ENCODE peak calls at places on chromosomes 11 and 22, in five cellular contexts. V, E, Z, F and J are unnamed samples.

GRCh38 chr11:31509017-31509411 is 408 bp downstream of the IMMP1L start:
- DNase-seq in V (peak), E (no peak), Z (no peak), F (no peak), J (no peak)

GRCh38 chr22:46591890-46592289 is 28.3 kb upstream of the GRAMD4 start:
- DNase-seq in V (no peak), E (no peak), Z (no peak), F (no peak), J (no peak)

GRCh38 chr22:21961886-21962654 is 9.4 kb upstream of the PPM1F start:
- DNase-seq in V (peak), E (no peak), Z (no peak), F (no peak), J (no peak)

GRCh38 chr11:122791836-122792235 is 46.5 kb upstream of the CRTAM start:
- DNase-seq in V (peak), E (no peak), Z (no peak), F (no peak), J (no peak)

GRCh38 chr11:10770626-10771254 is 19.7 kb downstream of the CTR9 start:
- DNase-seq in V (peak), E (peak), Z (peak), F (peak), J (peak)

GRCh38 chr11:125154380-125155099 is 10.0 kb upstream of the PKNOX2 start:
- DNase-seq in V (no peak), E (no peak), Z (no peak), F (no peak), J (no peak)

GRCh38 chr11:30617762-30618161 is 31.6 kb upstream of the MPPED2 start:
- DNase-seq in V (no peak), E (no peak), Z (no peak), F (peak), J (no peak)

GRCh38 chr11:27291954-27292641 is 70.9 kb downstream of the CCDC34 start:
- DNase-seq in V (peak), E (no peak), Z (no peak), F (no peak), J (no peak)

GRCh38 chr11:128474036-128474874 is 113.1 kb downstream of the ETS1 start:
- DNase-seq in V (peak), E (no peak), Z (no peak), F (no peak), J (no peak)

GRCh38 chr11:5291207-5291838 is 10.4 kb downstream of the OR51B4 start:
- DNase-seq in V (peak), E (peak), Z (peak), F (peak), J (peak)

GRCh38 chr22:29342577-29343312 is 27.2 kb upstream of the RASL10A start:
- DNase-seq in V (no peak), E (no peak), Z (peak), F (no peak), J (no peak)

GRCh38 chr22:45157907-45158306 is 5.8 kb upstream of the NUP50 start:
- DNase-seq in V (no peak), E (no peak), Z (peak), F (no peak), J (no peak)

GRCh38 chr11:8608646-8609045 is 14.6 kb upstream of the STK33 start:
- DNase-seq in V (peak), E (no peak), Z (no peak), F (no peak), J (no peak)

GRCh38 chr11:45089251-45089650 is 57.2 kb upstream of the PRDM11 start:
- DNase-seq in V (peak), E (no peak), Z (no peak), F (no peak), J (no peak)

GRCh38 chr22:27804683-27805297 is 3.2 kb upstream of the MN1 start:
- DNase-seq in V (peak), E (peak), Z (peak), F (peak), J (no peak)

GRCh38 chr11:72240461-72241289 is 3.3 kb downstream of the PHOX2A start:
- DNase-seq in V (peak), E (no peak), Z (no peak), F (peak), J (no peak)

GRCh38 chr22:19478086-19478392 is 954 bp downstream of the UFD1 start:
- DNase-seq in V (peak), E (no peak), Z (no peak), F (no peak), J (no peak)

GRCh38 chr11:120467627-120468026 is 43.9 kb upstream of the GRIK4 start:
- DNase-seq in V (peak), E (no peak), Z (no peak), F (no peak), J (no peak)

GRCh38 chr22:46542011-46542985 is 4.9 kb upstream of the CELSR1 start:
- DNase-seq in V (peak), E (peak), Z (peak), F (peak), J (no peak)

GRCh38 chr11:112363527-112363926 is 102.9 kb upstream of the PLET1 start:
- DNase-seq in V (peak), E (no peak), Z (no peak), F (no peak), J (no peak)

GRCh38 chr22:33883561-33883960 is 36.7 kb downstream of the LARGE1 start:
- DNase-seq in V (no peak), E (no peak), Z (no peak), F (no peak), J (no peak)

GRCh38 chr11:62245271-62245753 is 3.3 kb downstream of the SCGB1D2 start:
- DNase-seq in V (peak), E (no peak), Z (peak), F (peak), J (no peak)

GRCh38 chr22:42284230-42284591 is 13.8 kb upstream of the TCF20 start:
- DNase-seq in V (no peak), E (no peak), Z (no peak), F (no peak), J (no peak)

GRCh38 chr11:123103326-123103980 is 41.5 kb upstream of the HSPA8 start:
- DNase-seq in V (peak), E (peak), Z (peak), F (peak), J (peak)

GRCh38 chr22:19708323-19709011 is 5.8 kb upstream of the SEPTIN5 start:
- DNase-seq in V (no peak), E (no peak), Z (peak), F (no peak), J (no peak)

GRCh38 chr22:19639610-19640135 is 74.6 kb upstream of the SEPTIN5 start:
- DNase-seq in V (no peak), E (no peak), Z (peak), F (no peak), J (no peak)

GRCh38 chr22:32421484-32421883 is 9.4 kb upstream of the RTCB start:
- DNase-seq in V (no peak), E (no peak), Z (no peak), F (no peak), J (no peak)

GRCh38 chr11:118696673-118697226 is 17.3 kb upstream of the TREH start:
- DNase-seq in V (peak), E (peak), Z (no peak), F (peak), J (no peak)

GRCh38 chr22:43587574-43587973 is 175.8 kb downstream of the MPPED1 start:
- DNase-seq in V (peak), E (no peak), Z (no peak), F (no peak), J (no peak)

DNA sequence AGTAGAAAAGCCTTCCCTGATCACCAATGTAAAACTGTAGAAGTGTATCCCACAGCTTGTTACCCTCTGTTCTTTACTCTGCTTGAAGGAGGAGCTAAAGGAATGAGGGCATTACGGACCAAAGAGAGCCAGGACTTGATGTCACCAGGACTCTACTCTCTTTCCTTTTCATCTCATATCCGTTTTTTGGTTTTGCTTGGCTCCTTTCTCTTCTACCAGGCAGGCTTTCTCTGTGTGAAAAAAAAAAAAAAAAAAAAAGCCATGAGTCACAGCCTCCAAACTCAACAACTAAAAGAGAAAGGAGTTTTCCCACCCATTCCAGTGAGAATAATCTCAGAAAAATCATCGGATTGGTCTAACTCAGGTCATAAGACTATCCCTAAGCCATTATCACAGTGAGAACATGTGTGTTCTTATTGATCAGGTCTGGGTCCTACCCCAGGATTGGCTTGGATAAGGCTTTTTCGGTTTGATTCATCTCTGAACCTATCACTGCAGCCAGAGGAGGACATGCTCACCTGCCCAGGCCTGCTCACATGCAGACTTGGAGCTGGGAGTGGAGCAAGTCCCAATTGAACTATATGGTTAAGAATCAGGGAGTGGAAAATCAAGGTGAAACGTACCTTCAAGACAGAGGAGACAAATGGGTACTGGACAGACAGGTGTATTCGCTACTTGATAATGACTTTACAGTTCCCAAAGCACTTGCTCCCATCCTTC is 19.4 kb upstream of the LRRC55 start:
- DNase-seq in V (no peak), E (no peak), Z (no peak), F (no peak), J (no peak)
- TF ChIP-seq EZH2phosphoT487 in V (no peak), E (no peak), Z (no peak), F (no peak), J (no peak)

GRCh38 chr22:49566693-49567092 is 261.0 kb downstream of the BRD1 start:
- DNase-seq in V (no peak), E (no peak), Z (no peak), F (no peak), J (no peak)
- TF ChIP-seq EZH2phosphoT487 in V (no peak), E (no peak), Z (no peak), F (no peak), J (no peak)

DNA sequence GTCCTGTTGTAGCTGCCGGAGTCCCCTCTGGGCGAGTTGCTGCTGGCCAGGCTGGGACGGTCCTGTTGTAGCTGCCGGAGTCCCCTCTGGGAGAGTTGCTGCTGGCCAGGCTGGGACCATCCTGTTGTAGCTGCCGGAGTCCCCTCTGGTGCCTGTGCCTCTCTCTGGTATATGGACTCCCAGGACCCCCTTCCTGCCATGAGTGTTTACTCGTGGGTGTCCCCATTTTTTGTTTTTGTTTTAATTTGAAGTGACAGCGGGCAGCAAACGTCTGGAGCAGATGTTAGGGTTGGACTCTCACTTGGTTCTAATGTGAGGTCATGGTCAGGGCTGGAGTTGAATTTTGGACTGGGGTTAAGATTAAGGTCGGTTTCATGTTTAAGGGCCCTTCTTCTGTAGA is 14.2 kb downstream of the SHANK3 start:
- DNase-seq in V (no peak), E (no peak), Z (no peak), F (no peak), J (no peak)
- TF ChIP-seq EZH2phosphoT487 in V (no peak), E (no peak), Z (no peak), F (no peak), J (no peak)

GRCh38 chr11:126318642-126319373 is 14.9 kb downstream of the DCPS start:
- DNase-seq in V (peak), E (peak), Z (peak), F (no peak), J (no peak)
- TF ChIP-seq EZH2phosphoT487 in V (no peak), E (no peak), Z (no peak), F (no peak), J (no peak)

GRCh38 chr11:2586793-2587131 is 113.0 kb downstream of the KCNQ1OT1 start:
- DNase-seq in V (no peak), E (no peak), Z (peak), F (no peak), J (no peak)
- TF ChIP-seq EZH2phosphoT487 in V (no peak), E (no peak), Z (no peak), F (no peak), J (no peak)

DNA sequence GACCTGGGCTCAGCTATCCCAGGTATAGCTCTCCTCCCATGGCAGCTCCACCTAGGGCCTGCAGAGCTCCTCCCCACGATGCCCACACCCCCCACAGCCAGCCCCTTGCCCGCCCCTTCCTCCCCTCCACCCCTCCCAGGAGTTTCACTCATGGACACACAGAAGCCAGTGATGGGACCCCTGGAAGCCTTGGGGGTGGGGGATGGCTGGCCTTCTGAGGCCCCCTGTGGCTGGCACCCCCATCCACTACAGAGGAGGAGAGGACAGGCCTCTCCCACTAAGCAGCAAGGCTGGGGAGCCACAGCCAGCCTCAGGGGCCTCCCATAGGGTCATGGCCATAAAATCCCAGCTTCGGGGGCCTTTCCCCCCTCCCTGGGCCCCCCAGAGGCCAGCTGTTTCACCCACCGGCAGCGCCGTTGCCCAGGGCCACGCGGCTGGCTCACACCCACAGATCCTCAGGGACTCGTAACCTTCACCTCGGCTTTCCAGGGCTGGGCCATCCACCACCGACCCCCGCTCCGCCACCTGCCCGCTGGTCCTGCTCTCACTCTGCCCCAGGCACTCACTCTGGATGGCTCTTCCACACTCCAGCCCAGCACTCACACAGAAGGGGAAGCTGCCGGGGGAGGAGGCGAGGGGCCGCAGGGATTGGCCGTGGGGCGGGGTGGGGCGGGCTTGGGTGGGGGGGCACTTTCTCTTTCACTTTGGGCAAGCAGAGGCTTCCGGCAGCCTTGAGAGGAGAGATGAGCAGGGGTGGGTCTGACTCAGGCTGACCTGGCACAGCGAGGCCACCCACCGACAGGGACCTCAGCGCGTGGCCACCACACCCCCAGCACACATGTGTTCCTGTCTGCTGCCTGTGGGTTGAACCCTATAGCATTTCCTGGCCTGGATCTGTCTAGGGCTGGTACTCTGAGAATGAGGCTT is 2.2 kb downstream of the SLC25A22 start:
- DNase-seq in V (peak), E (peak), Z (peak), F (peak), J (no peak)
- TF ChIP-seq EZH2phosphoT487 in V (no peak), E (no peak), Z (no peak), F (no peak), J (no peak)

GRCh38 chr11:19329910-19330309 is 89.2 kb upstream of the E2F8 start:
- DNase-seq in V (no peak), E (no peak), Z (no peak), F (no peak), J (no peak)
- TF ChIP-seq EZH2phosphoT487 in V (no peak), E (no peak), Z (no peak), F (no peak), J (no peak)

GRCh38 chr11:70627219-70627618 is 228.9 kb downstream of the CTTN start:
- DNase-seq in V (no peak), E (no peak), Z (no peak), F (no peak), J (no peak)
- TF ChIP-seq EZH2phosphoT487 in V (no peak), E (no peak), Z (no peak), F (no peak), J (no peak)